ENCODE peak calls at places on chromosomes 16 and 17, in four cellular contexts. O is A549, H is AG04450, Q is suprapubic skin. K is an unnamed sample.

GRCh38 chr16:12219992-12220391 is 243.5 kb downstream of the SNX29 start:
- DNase-seq in O (no peak), H (no peak), Q (no peak), K (no peak)

GRCh38 chr17:35460354-35460851 is 11.8 kb upstream of the SLFN13 start:
- DNase-seq in O (peak), H (no peak), Q (no peak), K (peak)

GRCh38 chr17:42629420-42630009 is 20.0 kb downstream of the TUBG1 start:
- DNase-seq in O (no peak), H (no peak), Q (no peak), K (no peak)

GRCh38 chr17:42773290-42774035 is at the start of gene VPS25:
- DNase-seq in O (peak), H (peak), Q (no peak), K (peak)

GRCh38 chr17:38870259-38871165 is 654 bp downstream of the LASP1 start:
- DNase-seq in O (peak), H (no peak), Q (peak), K (peak)

GRCh38 chr16:25854141-25854540 is 162.4 kb downstream of the HS3ST4 start:
- DNase-seq in O (no peak), H (no peak), Q (no peak), K (no peak)

GRCh38 chr16:57694556-57695377 is at the start of gene DRC7:
- DNase-seq in O (peak), H (no peak), Q (no peak), K (no peak)

GRCh38 chr17:6684881-6685767 is 28.0 kb downstream of the SLC13A5 start:
- DNase-seq in O (no peak), H (no peak), Q (no peak), K (no peak)

GRCh38 chr16:58025351-58026138 is at the start of gene MMP15:
- DNase-seq in O (peak), H (no peak), Q (no peak), K (peak)

GRCh38 chr17:18254888-18255649 is 3.5 kb downstream of the FLII start:
- DNase-seq in O (no peak), H (no peak), Q (no peak), K (no peak)

GRCh38 chr17:51298508-51299371 is 38.4 kb downstream of the UTP18 start:
- DNase-seq in O (peak), H (peak), Q (no peak), K (peak)

GRCh38 chr16:79210629-79211028 is 389.9 kb downstream of the MAF start:
- DNase-seq in O (no peak), H (no peak), Q (no peak), K (no peak)

GRCh38 chr16:88511911-88512310 is 58.3 kb upstream of the ZC3H18 start:
- DNase-seq in O (no peak), H (no peak), Q (no peak), K (no peak)

GRCh38 chr17:81412490-81413093 is 17.3 kb downstream of the BAHCC1 start:
- DNase-seq in O (no peak), H (no peak), Q (no peak), K (no peak)

GRCh38 chr17:63537991-63538692 is 12.1 kb upstream of the DCAF7 start:
- DNase-seq in O (no peak), H (no peak), Q (peak), K (no peak)

GRCh38 chr16:82177555-82177954 is 7.5 kb upstream of the MPHOSPH6 start:
- DNase-seq in O (no peak), H (no peak), Q (no peak), K (no peak)

GRCh38 chr16:66926171-66926570 is 836 bp upstream of the RRAD start:
- DNase-seq in O (no peak), H (no peak), Q (no peak), K (no peak)

GRCh38 chr16:66927918-66928649 is 2.7 kb upstream of the RRAD start:
- DNase-seq in O (no peak), H (no peak), Q (no peak), K (no peak)

GRCh38 chr16:66928702-66929388 is 3.5 kb upstream of the RRAD start:
- DNase-seq in O (no peak), H (no peak), Q (no peak), K (no peak)

GRCh38 chr16:66925322-66925840 is at the start of gene RRAD:
- DNase-seq in O (no peak), H (no peak), Q (no peak), K (no peak)

GRCh38 chr16:66927012-66927436 is 1.7 kb upstream of the RRAD start:
- DNase-seq in O (peak), H (no peak), Q (no peak), K (no peak)
- H3K27ac ChIP-seq in O (peak), H (peak), Q (no peak), K (no peak)

DNA sequence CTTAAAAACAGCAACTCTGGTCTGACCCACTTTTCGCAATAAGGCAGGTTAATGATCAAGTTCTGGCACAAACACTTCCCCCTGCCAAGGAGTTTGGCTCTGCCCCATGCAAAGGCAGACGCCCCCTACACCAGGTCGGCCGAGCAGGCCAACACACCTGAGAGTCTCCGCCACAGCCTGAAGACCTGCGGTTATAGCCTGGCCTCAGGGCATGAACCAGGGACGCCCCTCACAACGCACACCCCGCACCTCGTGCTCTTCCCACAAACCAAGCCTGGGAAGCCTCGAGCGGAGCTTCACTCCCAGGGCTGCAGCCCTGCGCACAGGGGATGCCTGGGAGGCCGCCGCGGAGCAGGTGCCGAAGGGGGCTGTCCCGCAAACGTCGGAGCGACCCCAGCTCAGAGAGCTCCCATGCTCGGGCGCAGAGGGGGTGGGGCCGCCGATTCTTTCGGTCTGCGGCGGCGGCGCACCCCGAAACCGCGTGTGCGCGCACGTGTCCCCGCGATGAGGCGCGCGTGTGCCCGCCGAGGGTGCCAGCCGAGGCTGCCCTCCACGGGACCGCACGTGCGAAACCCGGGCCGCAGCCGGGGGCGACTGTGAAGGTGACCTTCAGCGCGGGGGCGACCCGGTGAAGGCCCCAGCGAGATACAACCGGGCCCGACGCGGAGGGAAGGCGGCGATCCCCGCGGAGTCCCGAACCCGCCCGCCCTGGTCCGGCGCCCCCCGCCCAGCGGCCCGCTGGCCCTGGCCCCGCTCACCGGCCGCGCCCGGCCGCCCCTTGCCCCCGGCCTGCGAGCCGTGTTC is 558 bp downstream of the CLUH start:
- DNase-seq in O (no peak), H (no peak), Q (peak), K (peak)
- H3K27ac ChIP-seq in O (peak), H (no peak), Q (peak), K (peak)

GRCh38 chr16:1220841-1221627 is 4.0 kb downstream of the TPSG1 start:
- DNase-seq in O (no peak), H (no peak), Q (no peak), K (peak)
- H3K27ac ChIP-seq in O (no peak), H (no peak), Q (no peak), K (no peak)

GRCh38 chr17:10116676-10117075 is 81.7 kb downstream of the GAS7 start:
- DNase-seq in O (no peak), H (no peak), Q (no peak), K (no peak)

GRCh38 chr17:10114931-10115535 is 83.4 kb downstream of the GAS7 start:
- DNase-seq in O (peak), H (peak), Q (peak), K (peak)

GRCh38 chr17:10116267-10116666 is 82.1 kb downstream of the GAS7 start:
- DNase-seq in O (no peak), H (no peak), Q (no peak), K (no peak)

GRCh38 chr17:10117085-10117484 is 81.3 kb downstream of the GAS7 start:
- DNase-seq in O (no peak), H (no peak), Q (no peak), K (no peak)

DNA sequence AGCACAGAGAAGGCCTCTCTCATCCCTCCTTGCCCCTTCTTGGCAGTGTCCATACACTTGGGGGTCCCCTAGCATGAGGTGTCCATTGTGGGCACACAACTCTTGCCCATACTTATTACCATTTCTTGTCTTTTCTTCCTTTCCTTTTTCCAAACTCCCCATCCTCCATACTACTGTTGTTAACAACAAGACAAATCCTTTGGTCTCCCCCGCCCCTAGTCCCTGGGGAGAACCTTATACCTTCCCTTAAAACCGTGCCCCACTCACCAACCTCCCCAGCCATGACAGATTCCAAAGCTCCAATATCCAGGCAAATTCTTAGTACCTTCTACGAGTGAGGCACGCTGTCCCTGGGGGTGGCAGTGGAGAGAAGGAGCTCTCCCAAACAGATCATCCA is 82.9 kb downstream of the GAS7 start:
- DNase-seq in O (no peak), H (no peak), Q (no peak), K (no peak)
- H3K27ac ChIP-seq in O (peak), H (peak), Q (peak), K (peak)

GRCh38 chr17:48551601-48552452 is 6.9 kb upstream of the HOXB2 start:
- DNase-seq in O (no peak), H (no peak), Q (no peak), K (no peak)
- H3K27ac ChIP-seq in O (no peak), H (peak), Q (peak), K (no peak)

GRCh38 chr16:817001-817906 is 16.7 kb upstream of the GNG13 start:
- DNase-seq in O (no peak), H (no peak), Q (no peak), K (no peak)
- H3K27ac ChIP-seq in O (no peak), H (no peak), Q (no peak), K (no peak)

DNA sequence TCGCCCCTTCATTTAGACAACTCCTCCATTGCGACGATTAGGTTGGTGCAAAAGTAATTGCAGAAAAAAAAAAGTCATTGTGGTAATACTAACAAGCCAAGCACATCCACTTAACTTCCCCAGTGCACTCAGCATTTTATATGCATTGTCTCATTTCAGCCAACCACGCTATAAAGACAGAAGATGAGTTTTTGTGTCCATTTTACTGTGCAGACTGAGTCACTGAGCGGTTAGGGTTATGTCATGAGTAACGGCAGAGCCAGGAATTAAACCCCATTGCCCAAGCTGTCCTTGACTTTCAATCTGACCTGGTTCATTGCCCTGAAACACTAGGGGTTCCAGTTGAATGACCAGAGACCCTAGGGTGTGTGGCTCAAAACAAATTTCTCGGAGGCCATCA is 218.7 kb downstream of the XYLT1 start:
- DNase-seq in O (no peak), H (no peak), Q (no peak), K (no peak)
- H3K27ac ChIP-seq in O (no peak), H (no peak), Q (no peak), K (no peak)